ENCODE peak calls at places on chromosomes 16 and 17, in five cellular contexts. One of them, this sample, is unnamed.

GRCh38 chr16:81600275-81600674 is 155.7 kb downstream of the CMIP start:
- DNase-seq in fibroblast of lung: peak; percentile 88
- DNase-seq in left ventricle myocardium inferior: no peak
- DNase-seq in neural progenitor cell: peak; percentile 35
- DNase-seq in thoracic aorta: no peak
- DNase-seq in this sample: no peak

GRCh38 chr16:50938923-50939322 is 197.0 kb downstream of the CYLD start:
- DNase-seq in thoracic aorta: no peak
- DNase-seq in neural progenitor cell: no peak
- DNase-seq in left ventricle myocardium inferior: no peak
- DNase-seq in fibroblast of lung: no peak
- DNase-seq in this sample: no peak

GRCh38 chr17:81684442-81684911 is 666 bp downstream of the HGS start:
- DNase-seq in left ventricle myocardium inferior: no peak
- DNase-seq in fibroblast of lung: no peak
- DNase-seq in neural progenitor cell: peak; percentile 41
- DNase-seq in thoracic aorta: no peak
- DNase-seq in this sample: no peak

GRCh38 chr17:35793257-35793656 is 2.2 kb downstream of the MMP28 start:
- DNase-seq in thoracic aorta: no peak
- DNase-seq in fibroblast of lung: no peak
- DNase-seq in neural progenitor cell: no peak
- DNase-seq in left ventricle myocardium inferior: no peak
- DNase-seq in this sample: no peak

GRCh38 chr17:76153640-76154039 is 12.6 kb upstream of the FOXJ1 start:
- DNase-seq in left ventricle myocardium inferior: no peak
- DNase-seq in neural progenitor cell: peak; percentile 57
- DNase-seq in fibroblast of lung: peak; percentile 7
- DNase-seq in thoracic aorta: no peak
- DNase-seq in this sample: no peak

GRCh38 chr16:78045865-78046581 is 23.7 kb downstream of the CLEC3A start:
- DNase-seq in thoracic aorta: no peak
- DNase-seq in left ventricle myocardium inferior: peak; percentile 60
- DNase-seq in neural progenitor cell: peak; percentile 96
- DNase-seq in fibroblast of lung: peak; percentile 65
- DNase-seq in this sample: peak; percentile 76

GRCh38 chr17:16918443-16918842 is 53.5 kb downstream of the TNFRSF13B start:
- DNase-seq in thoracic aorta: no peak
- DNase-seq in left ventricle myocardium inferior: no peak
- DNase-seq in neural progenitor cell: no peak
- DNase-seq in fibroblast of lung: no peak
- DNase-seq in this sample: no peak

GRCh38 chr16:21169249-21169981 is 10.9 kb downstream of the LDAF1 start:
- DNase-seq in fibroblast of lung: peak; percentile 68
- DNase-seq in neural progenitor cell: no peak
- DNase-seq in left ventricle myocardium inferior: no peak
- DNase-seq in thoracic aorta: no peak
- DNase-seq in this sample: no peak

GRCh38 chr17:79802039-79802735 is 5.3 kb upstream of the CBX8 start:
- DNase-seq in fibroblast of lung: no peak
- DNase-seq in neural progenitor cell: peak; percentile 41
- DNase-seq in left ventricle myocardium inferior: no peak
- DNase-seq in thoracic aorta: no peak
- DNase-seq in this sample: no peak

DNA sequence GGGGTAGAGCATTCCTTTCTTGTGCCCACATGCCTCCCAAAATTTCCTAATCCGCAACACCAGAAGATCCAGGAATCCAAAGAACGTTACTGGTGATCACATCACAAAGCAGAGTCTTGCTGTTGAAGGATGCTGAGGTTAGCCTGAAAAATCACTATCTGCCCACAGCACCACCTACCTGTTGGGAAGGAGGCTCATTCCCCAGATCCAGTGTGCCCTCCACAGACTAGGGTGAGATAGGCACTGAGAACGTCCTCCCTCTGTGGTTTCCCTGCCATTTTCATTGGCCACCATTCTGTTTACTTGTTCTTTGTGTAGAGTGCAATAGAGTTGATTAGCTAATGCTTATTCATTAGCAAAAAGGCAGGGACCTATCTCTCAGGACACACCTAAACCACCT is 30.3 kb downstream of the RCVRN start:
- DNase-seq in fibroblast of lung: no peak
- DNase-seq in thoracic aorta: no peak
- DNase-seq in neural progenitor cell: no peak
- DNase-seq in left ventricle myocardium inferior: no peak
- DNase-seq in this sample: no peak
- H3K27ac ChIP-seq in fibroblast of lung: no peak overlapping the region
- H3K27ac ChIP-seq in thoracic aorta: no peak overlapping the region
- H3K27ac ChIP-seq in neural progenitor cell: no peak overlapping the region
- H3K27ac ChIP-seq in left ventricle myocardium inferior: no peak overlapping the region
- H3K27ac ChIP-seq in this sample: no peak overlapping the region

DNA sequence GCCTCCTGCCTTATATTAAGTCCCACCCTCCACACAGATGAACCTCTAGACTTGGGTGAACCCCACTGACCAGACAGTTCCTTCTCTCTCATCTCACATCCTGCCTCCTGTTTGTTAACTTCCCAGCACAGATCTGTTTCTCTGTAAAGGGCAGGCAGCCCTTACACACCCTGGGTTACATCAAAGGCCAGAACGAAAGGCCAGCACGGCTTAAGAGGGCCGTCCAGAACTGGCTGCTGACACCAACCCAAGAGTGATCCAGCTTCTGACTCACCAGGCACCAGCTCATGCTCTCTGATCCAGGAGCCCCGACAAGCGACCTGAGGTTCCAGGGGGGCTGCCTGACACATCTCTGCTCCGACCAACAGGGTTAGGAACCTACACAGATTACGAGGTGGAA is 86.9 kb downstream of the MRM3 start:
- DNase-seq in thoracic aorta: peak; percentile 47
- DNase-seq in left ventricle myocardium inferior: peak; percentile 71
- DNase-seq in neural progenitor cell: no peak
- DNase-seq in fibroblast of lung: peak; percentile 65
- DNase-seq in this sample: no peak
- H3K27ac ChIP-seq in thoracic aorta: peak overlapping the region; percentile 72
- H3K27ac ChIP-seq in left ventricle myocardium inferior: peak overlapping the region; percentile 81
- H3K27ac ChIP-seq in neural progenitor cell: no peak overlapping the region
- H3K27ac ChIP-seq in fibroblast of lung: peak overlapping the region; percentile 72
- H3K27ac ChIP-seq in this sample: peak overlapping the region; percentile 58

GRCh38 chr16:57239089-57239488 is 6.0 kb upstream of the ARL2BP start:
- DNase-seq in fibroblast of lung: no peak
- DNase-seq in thoracic aorta: no peak
- DNase-seq in neural progenitor cell: no peak
- DNase-seq in left ventricle myocardium inferior: no peak
- DNase-seq in this sample: no peak
- H3K27ac ChIP-seq in fibroblast of lung: no peak overlapping the region
- H3K27ac ChIP-seq in thoracic aorta: no peak overlapping the region
- H3K27ac ChIP-seq in neural progenitor cell: no peak overlapping the region
- H3K27ac ChIP-seq in left ventricle myocardium inferior: no peak overlapping the region
- H3K27ac ChIP-seq in this sample: no peak overlapping the region

GRCh38 chr17:27384261-27384701 is 72.0 kb upstream of the KSR1 start:
- DNase-seq in left ventricle myocardium inferior: peak; percentile 68
- DNase-seq in neural progenitor cell: no peak
- DNase-seq in fibroblast of lung: peak; percentile 98
- DNase-seq in thoracic aorta: peak; percentile 69
- DNase-seq in this sample: peak; percentile 71
- H3K27ac ChIP-seq in left ventricle myocardium inferior: peak overlapping the region; percentile 31
- H3K27ac ChIP-seq in neural progenitor cell: no peak overlapping the region
- H3K27ac ChIP-seq in fibroblast of lung: no peak overlapping the region
- H3K27ac ChIP-seq in thoracic aorta: peak overlapping the region; percentile 59
- H3K27ac ChIP-seq in this sample: no peak overlapping the region

DNA sequence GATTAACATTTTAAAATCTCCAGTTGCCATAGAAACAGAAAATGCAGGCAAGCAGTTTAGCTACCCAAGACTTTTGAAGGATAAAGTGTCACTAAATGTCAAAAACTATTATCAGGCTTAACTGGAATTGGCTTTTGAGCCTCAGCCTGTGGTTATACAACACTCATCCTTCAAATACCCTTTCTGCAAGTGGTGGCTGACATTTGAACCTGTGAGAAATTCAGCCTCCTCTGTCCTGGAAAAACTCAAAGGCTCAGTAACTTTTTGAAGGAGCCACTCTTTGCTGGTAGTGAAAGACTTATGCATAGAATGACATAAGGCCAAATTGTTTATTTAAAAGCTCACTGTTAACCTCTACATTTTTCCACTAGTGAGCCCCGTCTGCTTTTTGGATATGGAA is 220.6 kb upstream of the KCNJ16 start:
- DNase-seq in fibroblast of lung: peak; percentile 27
- DNase-seq in thoracic aorta: no peak
- DNase-seq in left ventricle myocardium inferior: no peak
- DNase-seq in neural progenitor cell: no peak
- DNase-seq in this sample: no peak
- H3K27ac ChIP-seq in fibroblast of lung: no peak overlapping the region
- H3K27ac ChIP-seq in thoracic aorta: no peak overlapping the region
- H3K27ac ChIP-seq in left ventricle myocardium inferior: peak overlapping the region; percentile 29
- H3K27ac ChIP-seq in neural progenitor cell: no peak overlapping the region
- H3K27ac ChIP-seq in this sample: no peak overlapping the region

GRCh38 chr17:48599373-48599772 is 5.4 kb downstream of the HOXB6 start:
- DNase-seq in left ventricle myocardium inferior: no peak
- DNase-seq in neural progenitor cell: no peak
- DNase-seq in thoracic aorta: no peak
- DNase-seq in fibroblast of lung: no peak
- DNase-seq in this sample: no peak

GRCh38 chr17:48601528-48602430 is 3.0 kb downstream of the HOXB6 start:
- DNase-seq in fibroblast of lung: no peak
- DNase-seq in left ventricle myocardium inferior: no peak
- DNase-seq in neural progenitor cell: no peak
- DNase-seq in thoracic aorta: no peak
- DNase-seq in this sample: no peak

GRCh38 chr17:48600244-48601098 is 4.3 kb downstream of the HOXB6 start:
- DNase-seq in thoracic aorta: no peak
- DNase-seq in fibroblast of lung: no peak
- DNase-seq in left ventricle myocardium inferior: no peak
- DNase-seq in neural progenitor cell: no peak
- DNase-seq in this sample: no peak

GRCh38 chr17:48598727-48599126 is 5.1 kb upstream of the HOXB5 start:
- DNase-seq in fibroblast of lung: no peak
- DNase-seq in left ventricle myocardium inferior: no peak
- DNase-seq in thoracic aorta: no peak
- DNase-seq in neural progenitor cell: no peak
- DNase-seq in this sample: no peak

DNA sequence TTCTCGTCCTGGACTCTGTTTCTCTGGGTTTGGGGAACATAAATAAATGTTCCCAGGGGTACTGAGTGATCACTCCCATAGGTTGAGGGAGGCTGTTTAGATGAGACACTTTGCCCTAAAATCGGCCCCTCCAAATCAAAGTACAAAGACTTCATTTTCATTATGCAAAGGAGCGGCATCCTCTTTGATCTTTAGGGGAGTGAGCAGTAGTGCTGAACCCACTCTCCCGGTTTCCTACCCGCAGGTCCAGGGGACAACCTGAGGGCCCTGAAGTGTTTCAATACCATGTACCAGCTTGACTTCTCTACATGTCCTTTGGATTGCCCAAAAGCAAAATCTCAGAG is 3.6 kb downstream of the HOXB6 start:
- DNase-seq in thoracic aorta: no peak
- DNase-seq in neural progenitor cell: no peak
- DNase-seq in left ventricle myocardium inferior: no peak
- DNase-seq in fibroblast of lung: no peak
- DNase-seq in this sample: no peak
- H3K27ac ChIP-seq in thoracic aorta: no peak overlapping the region
- H3K27ac ChIP-seq in neural progenitor cell: no peak overlapping the region
- H3K27ac ChIP-seq in left ventricle myocardium inferior: no peak overlapping the region
- H3K27ac ChIP-seq in fibroblast of lung: no peak overlapping the region
- H3K27ac ChIP-seq in this sample: no peak overlapping the region

DNA sequence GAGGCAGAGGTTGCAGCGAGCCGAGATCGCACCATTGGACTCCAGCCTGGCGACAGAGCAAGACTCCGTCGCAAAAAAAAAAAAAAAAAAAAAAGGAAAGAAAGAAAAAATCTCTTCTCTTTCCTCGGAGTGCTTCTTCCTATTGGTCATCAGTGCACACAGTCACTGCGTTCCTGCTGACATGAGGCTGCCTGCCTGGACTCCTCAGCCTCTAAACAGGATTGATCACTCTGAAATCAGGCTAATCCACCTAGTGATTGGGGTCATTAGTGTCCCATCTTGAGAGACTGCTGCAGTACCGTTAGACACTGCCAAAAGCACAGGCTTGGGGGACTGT is 30.8 kb downstream of the PLCD3 start:
- DNase-seq in left ventricle myocardium inferior: no peak
- DNase-seq in neural progenitor cell: no peak
- DNase-seq in thoracic aorta: no peak
- DNase-seq in fibroblast of lung: no peak
- DNase-seq in this sample: no peak
- H3K27ac ChIP-seq in left ventricle myocardium inferior: peak overlapping the region; percentile 95
- H3K27ac ChIP-seq in neural progenitor cell: no peak overlapping the region
- H3K27ac ChIP-seq in thoracic aorta: peak overlapping the region; percentile 72
- H3K27ac ChIP-seq in fibroblast of lung: no peak overlapping the region
- H3K27ac ChIP-seq in this sample: no peak overlapping the region

GRCh38 chr17:50614471-50615051 is 20.1 kb upstream of the ABCC3 start:
- DNase-seq in fibroblast of lung: no peak
- DNase-seq in thoracic aorta: no peak
- DNase-seq in neural progenitor cell: no peak
- DNase-seq in left ventricle myocardium inferior: no peak
- DNase-seq in this sample: no peak

GRCh38 chr17:50613007-50613406 is 21.7 kb upstream of the ABCC3 start:
- DNase-seq in thoracic aorta: no peak
- DNase-seq in left ventricle myocardium inferior: no peak
- DNase-seq in fibroblast of lung: no peak
- DNase-seq in neural progenitor cell: no peak
- DNase-seq in this sample: no peak

GRCh38 chr17:50613596-50613995 is 21.1 kb upstream of the ABCC3 start:
- DNase-seq in fibroblast of lung: no peak
- DNase-seq in neural progenitor cell: peak; percentile 37
- DNase-seq in left ventricle myocardium inferior: no peak
- DNase-seq in thoracic aorta: no peak
- DNase-seq in this sample: no peak

GRCh38 chr17:50611639-50612038 is 23.0 kb upstream of the ABCC3 start:
- DNase-seq in neural progenitor cell: no peak
- DNase-seq in left ventricle myocardium inferior: no peak
- DNase-seq in thoracic aorta: no peak
- DNase-seq in fibroblast of lung: no peak
- DNase-seq in this sample: no peak

GRCh38 chr17:50612281-50612680 is 22.4 kb upstream of the ABCC3 start:
- DNase-seq in left ventricle myocardium inferior: no peak
- DNase-seq in thoracic aorta: no peak
- DNase-seq in fibroblast of lung: no peak
- DNase-seq in neural progenitor cell: no peak
- DNase-seq in this sample: no peak
- H3K27ac ChIP-seq in left ventricle myocardium inferior: no peak overlapping the region
- H3K27ac ChIP-seq in thoracic aorta: no peak overlapping the region
- H3K27ac ChIP-seq in fibroblast of lung: no peak overlapping the region
- H3K27ac ChIP-seq in neural progenitor cell: no peak overlapping the region
- H3K27ac ChIP-seq in this sample: no peak overlapping the region

GRCh38 chr17:68248199-68248825 is 469 bp downstream of the AMZ2 start:
- DNase-seq in fibroblast of lung: peak; percentile 66
- DNase-seq in neural progenitor cell: no peak
- DNase-seq in thoracic aorta: no peak
- DNase-seq in left ventricle myocardium inferior: no peak
- DNase-seq in this sample: no peak

GRCh38 chr17:68247445-68248198 is at the start of gene AMZ2:
- DNase-seq in thoracic aorta: peak; percentile 74
- DNase-seq in left ventricle myocardium inferior: peak; percentile 94
- DNase-seq in fibroblast of lung: peak; percentile 88
- DNase-seq in neural progenitor cell: peak; percentile 97
- DNase-seq in this sample: peak; percentile 99

GRCh38 chr17:68248886-68249872 is 1.3 kb downstream of the AMZ2 start:
- DNase-seq in neural progenitor cell: no peak
- DNase-seq in fibroblast of lung: no peak
- DNase-seq in left ventricle myocardium inferior: no peak
- DNase-seq in thoracic aorta: no peak
- DNase-seq in this sample: no peak

GRCh38 chr17:68246271-68247028 is 1.4 kb upstream of the AMZ2 start:
- DNase-seq in thoracic aorta: no peak
- DNase-seq in fibroblast of lung: no peak
- DNase-seq in left ventricle myocardium inferior: no peak
- DNase-seq in neural progenitor cell: no peak
- DNase-seq in this sample: no peak
- H3K27ac ChIP-seq in thoracic aorta: no peak overlapping the region
- H3K27ac ChIP-seq in fibroblast of lung: no peak overlapping the region
- H3K27ac ChIP-seq in left ventricle myocardium inferior: peak overlapping the region; percentile 98
- H3K27ac ChIP-seq in neural progenitor cell: no peak overlapping the region
- H3K27ac ChIP-seq in this sample: no peak overlapping the region